ENCODE peak calls at places on chromosomes 2 and 18, in seven cellular contexts. Z is IMR-90, U is mesendoderm, D is H9, A is mesenchymal stem cell, J is H1, I is trophoblast cell. B is an unnamed sample.

GRCh38 chr18:78293940-78294401 is 685.6 kb upstream of the SALL3 start:
- DNase-seq in A (no peak), Z (no peak), U (peak; percentile 70), D (no peak), J (no peak), I (no peak), B (no peak)

GRCh38 chr18:615773-616172 is 19.0 kb downstream of the CLUL1 start:
- DNase-seq in A (no peak), I (peak; percentile 61), D (no peak), Z (no peak), U (no peak), J (no peak), B (no peak)

GRCh38 chr2:32442020-32442467 is 85.2 kb downstream of the BIRC6 start:
- DNase-seq in U (no peak), D (no peak), Z (no peak), J (no peak), A (no peak), I (no peak), B (no peak)

GRCh38 chr2:148031152-148031551 is 10.3 kb downstream of the MBD5 start:
- DNase-seq in I (no peak), D (no peak), Z (no peak), A (no peak), J (no peak), U (no peak), B (no peak)

GRCh38 chr2:224023188-224023587 is 15.9 kb downstream of the SERPINE2 start:
- DNase-seq in U (peak; percentile 77), I (peak; percentile 69), D (peak; percentile 2), Z (peak; percentile 76), J (no peak), A (peak; percentile 97), B (no peak)

GRCh38 chr2:134208825-134209224 is 45.0 kb upstream of the MGAT5 start:
- DNase-seq in J (no peak), Z (no peak), U (no peak), I (no peak), D (no peak), A (no peak), B (no peak)

GRCh38 chr2:222745836-222746559 is 74.5 kb downstream of the MOGAT1 start:
- DNase-seq in A (peak; percentile 39), U (no peak), Z (peak; percentile 28), I (no peak), D (no peak), J (no peak), B (no peak)

GRCh38 chr2:219501441-219501840 is 2.8 kb downstream of the GMPPA start:
- DNase-seq in D (no peak), U (no peak), A (no peak), Z (peak; percentile 12), I (no peak), J (no peak), B (no peak)

GRCh38 chr18:62329676-62330454 is 4.8 kb downstream of the TNFRSF11A start:
- DNase-seq in A (peak; percentile 58), U (peak; percentile 58), I (no peak), D (no peak), Z (peak; percentile 83), J (peak; percentile 46), B (no peak)

GRCh38 chr18:44627245-44627644 is 53.4 kb upstream of the SETBP1 start:
- DNase-seq in Z (peak; percentile 1), A (peak; percentile 46), I (no peak), D (no peak), U (peak; percentile 45), J (no peak), B (no peak)

GRCh38 chr2:158773121-158773520 is 22.0 kb upstream of the DAPL1 start:
- DNase-seq in I (no peak), J (no peak), Z (peak; percentile 14), D (no peak), U (no peak), A (no peak), B (no peak)

GRCh38 chr2:85930129-85931124 is 41.6 kb upstream of the ST3GAL5 start:
- DNase-seq in U (no peak), J (no peak), D (no peak), Z (no peak), I (peak; percentile 85), A (no peak), B (no peak)
- H3K18ac ChIP-seq in U (peak overlapping the region; percentile 75), J (no peak overlapping the region), D (no peak overlapping the region), Z (no peak overlapping the region), I (no peak overlapping the region), A (no peak overlapping the region), B (no peak overlapping the region)

GRCh38 chr2:172628085-172628484 is 72.2 kb downstream of the PDK1 start:
- DNase-seq in U (no peak), D (no peak), J (no peak), Z (no peak), I (no peak), A (no peak), B (no peak)
- H4K8ac ChIP-seq in U (no peak overlapping the region), D (no peak overlapping the region), J (no peak overlapping the region), Z (no peak overlapping the region), I (no peak overlapping the region), A (no peak overlapping the region), B (no peak overlapping the region)

DNA sequence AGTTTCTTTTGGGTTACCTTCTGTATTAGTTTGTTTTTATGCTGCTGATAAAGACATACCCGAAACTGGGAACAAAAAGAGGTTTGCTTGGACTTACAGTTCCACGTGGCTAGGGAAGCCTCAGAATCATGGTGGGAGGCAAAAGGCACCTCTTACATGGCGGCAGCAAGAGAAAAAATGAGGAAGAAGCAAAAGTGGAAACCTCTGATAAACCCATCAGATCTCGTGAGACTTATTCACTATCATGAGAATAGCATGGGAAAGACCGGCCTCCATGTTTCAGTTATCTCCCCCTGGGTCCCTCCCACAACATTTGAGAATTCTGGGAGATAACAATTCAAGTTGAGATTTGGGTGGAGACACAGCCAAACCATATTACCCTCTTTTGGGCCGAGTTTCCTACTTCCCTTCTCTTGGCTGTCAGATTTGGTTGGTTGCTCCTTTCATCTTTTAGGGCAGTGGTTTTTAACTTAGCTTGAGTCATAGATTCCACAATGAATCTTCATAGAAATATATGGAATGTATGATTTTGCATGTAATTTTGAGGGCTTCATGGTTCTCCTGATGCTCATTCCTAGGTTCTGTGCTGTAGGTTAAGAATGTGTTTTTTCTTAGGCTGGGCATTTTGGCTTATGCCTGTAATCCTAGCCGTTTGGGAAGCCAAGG is 44.2 kb downstream of the CEP192 start:
- DNase-seq in J (no peak), D (no peak), I (no peak), Z (peak; percentile 44), U (no peak), A (no peak), B (no peak)
- H3K18ac ChIP-seq in J (no peak overlapping the region), D (no peak overlapping the region), I (no peak overlapping the region), Z (no peak overlapping the region), U (no peak overlapping the region), A (no peak overlapping the region), B (no peak overlapping the region)

DNA sequence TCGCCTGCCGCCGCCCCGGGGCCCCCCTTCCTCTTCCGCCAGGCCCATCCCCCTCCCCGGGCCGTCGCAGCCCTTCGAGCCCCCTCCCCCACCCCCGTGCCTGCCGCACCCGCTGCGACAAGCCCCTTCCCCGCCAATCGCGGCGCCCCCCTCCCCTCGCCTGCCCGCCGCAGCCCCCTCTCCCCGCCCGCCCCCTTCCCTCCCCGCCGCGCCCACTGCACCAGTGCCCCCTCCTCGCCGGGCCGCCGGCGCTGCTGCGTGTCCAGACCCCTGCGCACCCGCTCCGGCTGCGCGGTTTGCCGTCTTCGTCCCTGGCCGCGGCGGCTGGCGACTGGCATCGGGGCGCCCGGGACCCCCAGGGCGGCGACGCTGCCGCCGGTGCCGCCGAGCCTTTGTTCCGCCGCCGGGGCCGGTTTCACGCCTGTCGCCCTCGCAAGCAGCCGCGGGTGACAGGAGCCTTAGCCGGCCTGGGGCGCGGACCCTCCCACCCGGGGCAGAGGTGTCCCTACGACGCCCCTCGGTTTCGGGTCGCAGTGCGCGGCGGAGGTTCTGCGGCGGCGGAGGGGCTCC is 18.1 kb downstream of the GPC1 start:
- DNase-seq in A (no peak), I (no peak), U (no peak), J (no peak), Z (no peak), D (no peak), B (no peak)
- H4K8ac ChIP-seq in A (no peak overlapping the region), I (peak overlapping the region; percentile 21), U (no peak overlapping the region), J (no peak overlapping the region), Z (no peak overlapping the region), D (no peak overlapping the region), B (no peak overlapping the region)

GRCh38 chr2:61456070-61456745 is 14.7 kb downstream of the USP34 start:
- DNase-seq in A (no peak), I (no peak), U (no peak), Z (no peak), J (no peak), D (no peak), B (no peak)

GRCh38 chr2:61450144-61450543 is 20.7 kb downstream of the USP34 start:
- DNase-seq in J (no peak), A (no peak), I (no peak), Z (no peak), U (no peak), D (no peak), B (no peak)

GRCh38 chr2:61451178-61451577 is 19.7 kb downstream of the USP34 start:
- DNase-seq in D (no peak), U (no peak), J (no peak), I (no peak), A (no peak), Z (no peak), B (no peak)

GRCh38 chr2:61454383-61454782 is 16.5 kb downstream of the USP34 start:
- DNase-seq in J (no peak), U (no peak), A (no peak), Z (no peak), I (no peak), D (no peak), B (no peak)

DNA sequence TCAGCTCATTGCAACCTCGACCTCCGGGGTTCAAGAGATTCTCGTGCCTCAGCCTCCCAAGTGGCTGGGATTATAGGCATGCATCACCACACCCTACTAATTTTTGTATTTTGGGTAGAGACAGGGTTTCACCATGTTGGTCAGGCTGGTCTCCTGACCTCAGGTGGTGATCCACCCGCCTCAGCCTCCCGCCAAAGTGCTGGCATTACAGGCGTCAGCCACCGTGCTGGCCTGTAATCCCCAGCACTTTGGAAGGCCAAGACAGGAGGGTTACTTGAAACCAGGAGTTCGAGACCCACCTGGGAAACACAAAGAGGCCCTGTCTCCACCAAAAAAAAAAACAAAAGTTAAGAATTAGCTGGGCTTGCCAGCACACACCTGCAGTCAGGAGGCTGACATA is 18.5 kb downstream of the USP34 start:
- DNase-seq in A (no peak), D (no peak), J (no peak), I (no peak), Z (no peak), U (no peak), B (no peak)
- H3K18ac ChIP-seq in A (no peak overlapping the region), D (no peak overlapping the region), J (no peak overlapping the region), I (no peak overlapping the region), Z (no peak overlapping the region), U (no peak overlapping the region), B (no peak overlapping the region)

GRCh38 chr18:47930844-47931706 is 616 bp upstream of the SMAD2 start:
- DNase-seq in U (peak; percentile 98), I (peak; percentile 86), A (peak; percentile 97), D (peak; percentile 95), J (peak; percentile 92), Z (peak; percentile 94), B (peak; percentile 96)
- H4K8ac ChIP-seq in U (no peak overlapping the region), I (peak overlapping the region; percentile 97), A (peak overlapping the region; percentile 100), D (no peak overlapping the region), J (peak overlapping the region; percentile 99), Z (peak overlapping the region; percentile 93), B (no peak overlapping the region)

B was measured in neuronal stem cell.